ENCODE peak calls at places on chromosomes 2 and 18, in four cellular contexts. One of them, this sample, is unnamed.

GRCh38 chr18:58455318-58455950 is 173.5 kb downstream of the ALPK2 start:
- DNase-seq in NB4: no peak
- DNase-seq in uterus: no peak
- DNase-seq in PC-3: peak
- DNase-seq in this sample: no peak

GRCh38 chr2:169977510-169977909 is 150.3 kb downstream of the UBR3 start:
- DNase-seq in NB4: no peak
- DNase-seq in uterus: no peak
- DNase-seq in PC-3: no peak
- DNase-seq in this sample: no peak

GRCh38 chr2:124153713-124154112 is 128.6 kb downstream of the CNTNAP5 start:
- DNase-seq in NB4: no peak
- DNase-seq in uterus: no peak
- DNase-seq in PC-3: no peak
- DNase-seq in this sample: no peak

GRCh38 chr2:70133521-70134348 is 46.5 kb downstream of the PCBP1 start:
- DNase-seq in NB4: peak
- DNase-seq in uterus: no peak
- DNase-seq in PC-3: no peak
- DNase-seq in this sample: peak

GRCh38 chr2:75200140-75200985 is 1.0 kb upstream of the TACR1 start:
- DNase-seq in NB4: no peak
- DNase-seq in uterus: peak
- DNase-seq in PC-3: peak
- DNase-seq in this sample: peak

GRCh38 chr2:127932199-127932877 is 46.6 kb upstream of the AMMECR1L start:
- DNase-seq in NB4: peak
- DNase-seq in uterus: no peak
- DNase-seq in PC-3: peak
- DNase-seq in this sample: peak

GRCh38 chr2:172113617-172114016 is 10.9 kb upstream of the DLX2 start:
- DNase-seq in NB4: peak
- DNase-seq in uterus: no peak
- DNase-seq in PC-3: peak
- DNase-seq in this sample: peak

GRCh38 chr2:12935226-12935625 is 218.5 kb downstream of the TRIB2 start:
- DNase-seq in NB4: no peak
- DNase-seq in uterus: no peak
- DNase-seq in PC-3: no peak
- DNase-seq in this sample: no peak

GRCh38 chr2:36952748-36953197 is 13.6 kb downstream of the STRN start:
- DNase-seq in NB4: no peak
- DNase-seq in uterus: no peak
- DNase-seq in PC-3: peak
- DNase-seq in this sample: peak

GRCh38 chr18:13653746-13654455 is 72.5 kb downstream of the FAM210A start:
- DNase-seq in NB4: no peak
- DNase-seq in uterus: no peak
- DNase-seq in PC-3: no peak
- DNase-seq in this sample: no peak

GRCh38 chr2:128585706-128586105 is 267.0 kb upstream of the HS6ST1 start:
- DNase-seq in NB4: no peak
- DNase-seq in uterus: no peak
- DNase-seq in PC-3: peak
- DNase-seq in this sample: peak

GRCh38 chr2:9836074-9836473 is 7.2 kb upstream of the TAF1B start:
- DNase-seq in NB4: no peak
- DNase-seq in uterus: no peak
- DNase-seq in PC-3: no peak
- DNase-seq in this sample: no peak

GRCh38 chr18:48616484-48617255 is 77.8 kb downstream of the CTIF start:
- DNase-seq in NB4: no peak
- DNase-seq in uterus: no peak
- DNase-seq in PC-3: no peak
- DNase-seq in this sample: no peak

GRCh38 chr18:5238371-5238758 is 41.3 kb upstream of the AKAIN1 start:
- DNase-seq in NB4: no peak
- DNase-seq in uterus: no peak
- DNase-seq in PC-3: peak
- DNase-seq in this sample: peak

GRCh38 chr2:233199870-233200269 is 51.6 kb upstream of the ATG16L1 start:
- DNase-seq in NB4: peak
- DNase-seq in uterus: no peak
- DNase-seq in PC-3: no peak
- DNase-seq in this sample: no peak

This sample was measured in lung microvascular endothelial cell.